ENCODE peak calls at places on chromosomes 5 and 9, in eight cellular contexts. M, K, B, I, C, N, Q and O are unnamed samples. For H3K4me1 and H3K27me3, the result is how much of the 10 kb centered on the place peaks cover.

GRCh38 chr5:143682221-143682620 is 129.7 kb upstream of the HMHB1 start:
- DNase-seq in M (no peak), K (no peak), B (no peak), I (no peak), C (peak), N (no peak), Q (no peak), O (no peak)

GRCh38 chr9:74303945-74304344 is 193.2 kb upstream of the RORB start:
- DNase-seq in M (no peak), K (peak), B (no peak), I (no peak), C (peak), N (no peak), Q (no peak), O (no peak)

GRCh38 chr5:68449380-68449779 is 233.8 kb downstream of the PIK3R1 start:
- DNase-seq in M (no peak), K (no peak), B (no peak), I (no peak), C (no peak), N (no peak), Q (no peak), O (no peak)

GRCh38 chr5:166324372-166324771 is 1967.1 kb upstream of the WWC1 start:
- DNase-seq in M (no peak), K (peak), B (no peak), I (no peak), C (no peak), N (no peak), Q (no peak), O (no peak)

GRCh38 chr9:38085308-38085707 is 16.3 kb upstream of the SHB start:
- DNase-seq in M (no peak), K (no peak), B (no peak), I (no peak), C (no peak), N (no peak), Q (no peak), O (no peak)

GRCh38 chr9:127568971-127569818 is 42.9 kb upstream of the STXBP1 start:
- DNase-seq in M (peak), K (peak), B (peak), I (peak), C (peak), N (peak), Q (peak), O (no peak)

GRCh38 chr5:157463621-157464407 is 3.8 kb downstream of the NIPAL4 start:
- DNase-seq in M (no peak), K (no peak), B (no peak), I (no peak), C (no peak), N (no peak), Q (no peak), O (no peak)

GRCh38 chr5:14901462-14902051 is 30.0 kb upstream of the ANKH start:
- DNase-seq in M (no peak), K (no peak), B (peak), I (no peak), C (no peak), N (peak), Q (no peak), O (no peak)

GRCh38 chr5:138639326-138639725 is 64.1 kb upstream of the HSPA9 start:
- DNase-seq in M (no peak), K (no peak), B (no peak), I (no peak), C (no peak), N (no peak), Q (no peak), O (no peak)

GRCh38 chr5:16461782-16462181 is 3.8 kb downstream of the ZNF622 start:
- DNase-seq in M (no peak), K (no peak), B (no peak), I (no peak), C (peak), N (no peak), Q (no peak), O (no peak)

GRCh38 chr5:14129123-14129522 is 14.0 kb upstream of the TRIO start:
- DNase-seq in M (no peak), K (no peak), B (no peak), I (no peak), C (no peak), N (no peak), Q (no peak), O (no peak)

GRCh38 chr9:77417570-77417969 is 230.6 kb downstream of the GNA14 start:
- DNase-seq in M (no peak), K (no peak), B (no peak), I (no peak), C (peak), N (no peak), Q (no peak), O (no peak)

GRCh38 chr5:138275895-138276294 is 1.5 kb upstream of the GFRA3 start:
- DNase-seq in M (no peak), K (no peak), B (no peak), I (no peak), C (no peak), N (no peak), Q (no peak), O (no peak)

GRCh38 chr5:148974638-148975330 is 88.1 kb downstream of the SH3TC2 start:
- DNase-seq in M (no peak), K (no peak), B (no peak), I (no peak), C (peak), N (no peak), Q (no peak), O (no peak)

GRCh38 chr9:97714435-97714834 is 17.3 kb upstream of the XPA start:
- DNase-seq in M (no peak), K (no peak), B (peak), I (no peak), C (no peak), N (no peak), Q (no peak), O (no peak)

GRCh38 chr5:159510282-159510681 is 180.0 kb upstream of the IL12B start:
- DNase-seq in M (no peak), K (peak), B (no peak), I (peak), C (peak), N (peak), Q (peak), O (peak)

DNA sequence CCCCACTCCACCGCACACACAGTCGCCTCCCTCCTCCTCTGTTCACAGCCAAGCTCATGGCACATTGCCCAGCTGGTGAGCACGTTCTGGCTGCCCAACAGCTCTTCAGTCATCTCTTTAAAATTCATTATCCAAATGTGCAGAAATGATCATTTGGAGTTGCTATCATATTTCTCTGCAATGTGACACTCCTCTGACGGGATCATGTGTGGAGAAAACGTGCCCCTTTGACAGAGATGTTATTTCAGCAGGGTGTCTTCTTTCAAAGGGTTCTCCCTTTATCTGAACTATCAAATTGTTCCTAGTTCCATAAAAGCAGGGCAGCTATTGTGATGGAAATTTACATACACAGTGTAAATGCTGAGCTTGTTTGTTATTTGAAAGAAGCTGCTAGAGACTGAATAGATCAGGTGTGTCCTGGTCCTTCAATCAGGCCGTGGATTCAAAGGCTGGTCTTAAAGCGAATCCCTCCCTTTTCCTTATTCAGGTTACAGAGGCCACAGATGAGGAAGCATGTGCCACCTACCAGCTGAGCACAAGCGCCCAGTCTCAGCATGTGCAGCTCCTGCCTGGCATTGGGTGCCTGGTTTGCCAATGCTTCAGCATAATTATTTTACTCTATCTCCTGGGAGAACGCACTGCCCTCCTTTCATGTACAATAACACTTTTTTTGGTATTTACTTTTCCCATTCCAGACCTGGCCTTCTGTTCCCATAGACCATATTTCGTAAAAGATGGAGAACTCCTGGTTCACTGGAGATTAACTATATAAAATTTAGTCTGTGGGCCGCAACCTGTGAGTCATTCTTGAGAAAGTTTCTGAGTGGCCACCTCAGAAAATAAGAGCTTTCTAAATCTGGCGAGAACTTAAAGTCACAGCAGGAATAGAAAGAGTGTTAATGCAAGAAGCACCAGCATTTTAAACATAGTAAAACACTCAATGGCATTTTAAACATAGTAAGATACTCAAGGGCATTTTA is 433.7 kb downstream of the ENC1 start:
- DNase-seq in M (peak), K (peak), B (no peak), I (peak), C (peak), N (peak), Q (peak), O (no peak)
- H3K4me3 ChIP-seq in M (no peak), K (no peak), B (no peak), I (no peak), C (no peak), N (no peak), Q (no peak), O (no peak)

GRCh38 chr5:54624671-54625583 is 107.4 kb downstream of the SNX18 start:
- DNase-seq in M (no peak), K (no peak), B (no peak), I (no peak), C (no peak), N (no peak), Q (no peak), O (no peak)

GRCh38 chr5:54628049-54628448 is 110.5 kb downstream of the SNX18 start:
- DNase-seq in M (no peak), K (peak), B (peak), I (no peak), C (no peak), N (no peak), Q (no peak), O (no peak)

GRCh38 chr5:54621742-54622141 is 104.2 kb downstream of the SNX18 start:
- DNase-seq in M (no peak), K (peak), B (no peak), I (no peak), C (no peak), N (no peak), Q (no peak), O (no peak)

GRCh38 chr5:54630738-54631369 is 113.3 kb downstream of the SNX18 start:
- DNase-seq in M (no peak), K (no peak), B (no peak), I (no peak), C (no peak), N (no peak), Q (no peak), O (no peak)

DNA sequence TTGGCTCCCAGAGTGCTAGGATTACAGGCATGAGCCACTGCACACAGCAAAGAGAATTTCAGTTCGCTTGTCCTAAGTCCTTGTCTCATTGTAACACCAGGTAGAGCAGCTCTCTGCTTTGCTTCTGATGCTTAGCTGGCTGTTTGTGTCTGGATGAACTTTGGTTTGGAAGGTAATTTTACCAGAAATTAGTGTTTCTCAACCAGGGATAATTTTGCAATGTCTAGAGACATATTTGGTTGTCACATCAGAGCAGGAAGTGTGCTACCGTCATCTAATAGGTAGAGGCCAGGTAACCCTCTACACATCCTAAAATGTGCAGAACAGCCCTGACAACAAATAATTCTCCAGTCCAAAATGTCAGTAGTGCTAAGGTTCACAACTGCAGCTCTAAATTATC is 108.8 kb downstream of the SNX18 start:
- DNase-seq in M (no peak), K (no peak), B (no peak), I (no peak), C (no peak), N (no peak), Q (no peak), O (no peak)
- H3K4me1 ChIP-seq in M (under half), K (under half), B (under half), I (under half), C (under half), N (under half), Q (under half), O (under half)

GRCh38 chr9:33131505-33132248 is 35.5 kb downstream of the B4GALT1 start:
- DNase-seq in M (no peak), K (no peak), B (peak), I (no peak), C (no peak), N (no peak), Q (no peak), O (no peak)
- H3K27me3 ChIP-seq in M (under half), K (under half), B (under half), I (under half), C (under half), N (under half), Q (under half), O (under half)

DNA sequence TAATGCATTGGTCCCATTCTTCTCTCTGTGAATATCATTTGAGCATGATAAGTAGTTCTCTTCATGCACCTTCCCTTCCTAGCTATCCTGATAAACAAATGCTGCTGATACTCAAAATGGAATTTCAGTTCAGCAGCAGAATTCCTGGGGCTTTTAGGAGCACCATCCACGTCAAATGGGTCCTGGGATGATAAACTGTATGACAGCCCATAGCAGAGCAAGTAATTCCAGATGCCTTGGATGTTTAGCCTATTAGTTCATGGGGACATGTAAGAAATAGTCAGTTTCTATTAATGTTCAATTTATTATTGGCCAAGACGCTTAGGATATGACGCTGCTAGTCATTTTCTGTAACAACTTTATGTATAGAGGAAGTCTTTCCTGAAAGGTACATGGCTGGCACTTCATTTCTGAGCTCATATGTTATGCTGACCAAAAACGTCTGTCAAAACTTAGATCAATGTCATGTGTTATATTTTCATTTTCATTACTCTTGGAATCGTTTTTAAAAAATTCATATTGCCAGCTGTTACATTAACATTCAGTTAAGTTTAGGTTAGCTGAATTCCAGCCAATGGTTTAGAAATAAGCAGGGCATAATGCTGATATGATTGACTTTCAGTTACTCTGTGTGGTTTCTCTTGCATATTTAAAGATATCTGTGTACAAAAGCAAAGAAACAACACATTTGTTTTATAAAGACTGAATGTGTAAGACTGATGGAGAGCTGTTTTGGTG is 243.8 kb downstream of the CSNK1G3 start:
- DNase-seq in M (no peak), K (no peak), B (no peak), I (no peak), C (no peak), N (no peak), Q (no peak), O (no peak)
- H3K4me3 ChIP-seq in M (no peak), K (no peak), B (no peak), I (no peak), C (no peak), N (no peak), Q (no peak), O (no peak)

GRCh38 chr9:129398901-129399300 is 220.8 kb upstream of the IER5L start:
- DNase-seq in M (no peak), K (no peak), B (no peak), I (no peak), C (no peak), N (peak), Q (peak), O (no peak)

GRCh38 chr9:129396365-129396708 is 218.3 kb upstream of the IER5L start:
- DNase-seq in M (no peak), K (no peak), B (no peak), I (no peak), C (no peak), N (no peak), Q (no peak), O (no peak)

GRCh38 chr9:129398101-129398795 is 220.2 kb upstream of the IER5L start:
- DNase-seq in M (no peak), K (no peak), B (no peak), I (no peak), C (no peak), N (peak), Q (peak), O (no peak)

GRCh38 chr9:129395633-129396364 is 217.7 kb upstream of the IER5L start:
- DNase-seq in M (no peak), K (no peak), B (no peak), I (no peak), C (no peak), N (no peak), Q (no peak), O (no peak)

DNA sequence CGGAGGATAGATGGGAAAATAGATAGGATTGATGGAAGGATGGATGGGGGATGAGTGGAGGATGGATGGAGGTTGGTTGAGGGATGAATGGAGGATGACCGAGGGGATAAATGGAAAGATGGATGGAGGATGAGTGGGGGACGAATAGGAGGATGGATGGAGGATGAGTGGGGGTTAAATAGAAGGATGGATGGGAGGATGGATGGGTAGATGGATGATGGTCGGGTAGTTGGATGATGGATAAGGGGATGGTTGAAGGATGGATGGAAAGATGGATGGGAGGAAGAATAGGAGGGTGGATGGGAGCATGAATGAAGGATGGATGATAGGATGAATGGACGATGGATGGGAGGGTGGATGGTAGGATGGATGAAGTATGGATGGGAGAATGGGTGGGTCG is 219.3 kb upstream of the IER5L start:
- DNase-seq in M (no peak), K (no peak), B (no peak), I (no peak), C (no peak), N (no peak), Q (no peak), O (no peak)
- H3K4me1 ChIP-seq in M (under half), K (under half), B (under half), I (under half), C (under half), N (under half), Q (under half), O (under half)

GRCh38 chr5:93577807-93578178 is 3.2 kb downstream of the NR2F1-AS1 start:
- DNase-seq in M (no peak), K (no peak), B (no peak), I (no peak), C (no peak), N (no peak), Q (no peak), O (no peak)

GRCh38 chr5:93578813-93579560 is 2.0 kb downstream of the NR2F1-AS1 start:
- DNase-seq in M (no peak), K (peak), B (no peak), I (peak), C (peak), N (no peak), Q (no peak), O (no peak)

GRCh38 chr5:93579561-93580386 is 1.2 kb downstream of the NR2F1-AS1 start:
- DNase-seq in M (no peak), K (peak), B (peak), I (peak), C (peak), N (no peak), Q (no peak), O (no peak)

GRCh38 chr5:93576994-93577575 is 3.9 kb downstream of the NR2F1-AS1 start:
- DNase-seq in M (no peak), K (peak), B (no peak), I (no peak), C (no peak), N (no peak), Q (no peak), O (no peak)

GRCh38 chr5:93578179-93578812 is 2.7 kb downstream of the NR2F1-AS1 start:
- DNase-seq in M (no peak), K (peak), B (no peak), I (peak), C (no peak), N (no peak), Q (no peak), O (no peak)
- H3K27me3 ChIP-seq in M (under half), K (half or more), B (under half), I (under half), C (under half), N (half or more), Q (half or more), O (half or more)

GRCh38 chr5:181100121-181101015 is 30.6 kb downstream of the OR2V1 start:
- DNase-seq in M (no peak), K (peak), B (no peak), I (peak), C (no peak), N (no peak), Q (no peak), O (no peak)
- H3K4me3 ChIP-seq in M (no peak), K (peak), B (no peak), I (no peak), C (no peak), N (peak), Q (peak), O (peak)

GRCh38 chr5:66713998-66714397 is 117.8 kb downstream of the MAST4 start:
- DNase-seq in M (no peak), K (no peak), B (no peak), I (no peak), C (no peak), N (no peak), Q (no peak), O (no peak)

GRCh38 chr5:66720776-66721175 is 124.6 kb downstream of the MAST4 start:
- DNase-seq in M (no peak), K (no peak), B (no peak), I (no peak), C (no peak), N (no peak), Q (no peak), O (no peak)

GRCh38 chr5:66717455-66718373 is 121.5 kb downstream of the MAST4 start:
- DNase-seq in M (no peak), K (no peak), B (no peak), I (no peak), C (peak), N (peak), Q (no peak), O (no peak)

GRCh38 chr5:66722653-66723052 is 126.5 kb downstream of the MAST4 start:
- DNase-seq in M (no peak), K (no peak), B (no peak), I (no peak), C (no peak), N (no peak), Q (no peak), O (no peak)

GRCh38 chr5:66718374-66718977 is 122.3 kb downstream of the MAST4 start:
- DNase-seq in M (no peak), K (no peak), B (no peak), I (no peak), C (no peak), N (no peak), Q (no peak), O (no peak)
- H3K4me1 ChIP-seq in M (under half), K (under half), B (under half), I (under half), C (under half), N (under half), Q (under half), O (under half)